ENCODE peak calls at places on chromosomes 11 and 22, in nine cellular contexts. G is endothelial cell of umbilical vein, W is spleen, Z is NB4, M is Peyer's patch, U is transverse colon, J is HCT116, P is GM12891, Y is upper lobe of left lung. O is an unnamed sample.

GRCh38 chr11:95365346-95365745 is 134.3 kb upstream of the SESN3 start:
- DNase-seq in G (no peak), W (no peak), Z (peak; percentile 94), M (no peak), U (no peak), J (no peak), P (no peak), Y (no peak), O (no peak)

GRCh38 chr11:6402561-6402981 is 12.3 kb downstream of the SMPD1 start:
- DNase-seq in G (no peak), W (no peak), Z (peak; percentile 86), M (no peak), U (peak; percentile 57), J (no peak), P (peak; percentile 76), Y (peak; percentile 25), O (no peak)

GRCh38 chr22:20927940-20928572 is 10.8 kb downstream of the CRKL start:
- DNase-seq in G (no peak), W (no peak), Z (no peak), M (no peak), U (no peak), J (no peak), P (no peak), Y (no peak), O (no peak)

GRCh38 chr11:9263840-9264380 is 1.2 kb downstream of the DENND5A start:
- DNase-seq in G (no peak), W (no peak), Z (peak; percentile 80), M (no peak), U (no peak), J (no peak), P (peak; percentile 66), Y (no peak), O (no peak)

GRCh38 chr11:118152552-118153471 is at the start of gene SCN4B:
- DNase-seq in G (peak; percentile 43), W (no peak), Z (peak; percentile 55), M (peak; percentile 68), U (peak; percentile 53), J (no peak), P (peak; percentile 43), Y (peak; percentile 54), O (peak; percentile 69)

GRCh38 chr22:25388866-25389540 is 169.6 kb downstream of the CRYBB2 start:
- DNase-seq in G (no peak), W (peak; percentile 79), Z (peak; percentile 81), M (no peak), U (no peak), J (no peak), P (no peak), Y (no peak), O (no peak)

GRCh38 chr22:30968015-30968923 is at the start of gene MORC2:
- DNase-seq in G (no peak), W (no peak), Z (no peak), M (no peak), U (peak; percentile 75), J (no peak), P (peak; percentile 5), Y (peak; percentile 70), O (peak; percentile 76)

GRCh38 chr11:119374632-119375394 is 6.7 kb downstream of the USP2 start:
- DNase-seq in G (no peak), W (no peak), Z (no peak), M (no peak), U (no peak), J (no peak), P (no peak), Y (peak; percentile 9), O (no peak)

GRCh38 chr11:95682552-95682951 is 107.0 kb downstream of the FAM76B start:
- DNase-seq in G (peak; percentile 92), W (no peak), Z (no peak), M (no peak), U (no peak), J (no peak), P (no peak), Y (no peak), O (no peak)

GRCh38 chr11:74380746-74381439 is 17.3 kb downstream of the PGM2L1 start:
- DNase-seq in G (no peak), W (no peak), Z (peak; percentile 12), M (no peak), U (peak; percentile 67), J (no peak), P (no peak), Y (peak; percentile 31), O (peak; percentile 61)

GRCh38 chr11:92424281-92424680 is 199.7 kb downstream of the FAT3 start:
- DNase-seq in G (no peak), W (no peak), Z (no peak), M (no peak), U (no peak), J (no peak), P (no peak), Y (no peak), O (no peak)

GRCh38 chr11:70415176-70415575 is 16.8 kb downstream of the CTTN start:
- DNase-seq in G (no peak), W (no peak), Z (no peak), M (no peak), U (no peak), J (no peak), P (no peak), Y (no peak), O (no peak)

GRCh38 chr22:47155912-47156311 is 393.5 kb downstream of the TBC1D22A start:
- DNase-seq in G (no peak), W (no peak), Z (no peak), M (no peak), U (no peak), J (no peak), P (no peak), Y (no peak), O (no peak)
- TF ChIP-seq POLR2A in G (no peak), W (no peak), Z (no peak), M (no peak), U (no peak), J (no peak), P (no peak), Y (no peak), O (no peak)

DNA sequence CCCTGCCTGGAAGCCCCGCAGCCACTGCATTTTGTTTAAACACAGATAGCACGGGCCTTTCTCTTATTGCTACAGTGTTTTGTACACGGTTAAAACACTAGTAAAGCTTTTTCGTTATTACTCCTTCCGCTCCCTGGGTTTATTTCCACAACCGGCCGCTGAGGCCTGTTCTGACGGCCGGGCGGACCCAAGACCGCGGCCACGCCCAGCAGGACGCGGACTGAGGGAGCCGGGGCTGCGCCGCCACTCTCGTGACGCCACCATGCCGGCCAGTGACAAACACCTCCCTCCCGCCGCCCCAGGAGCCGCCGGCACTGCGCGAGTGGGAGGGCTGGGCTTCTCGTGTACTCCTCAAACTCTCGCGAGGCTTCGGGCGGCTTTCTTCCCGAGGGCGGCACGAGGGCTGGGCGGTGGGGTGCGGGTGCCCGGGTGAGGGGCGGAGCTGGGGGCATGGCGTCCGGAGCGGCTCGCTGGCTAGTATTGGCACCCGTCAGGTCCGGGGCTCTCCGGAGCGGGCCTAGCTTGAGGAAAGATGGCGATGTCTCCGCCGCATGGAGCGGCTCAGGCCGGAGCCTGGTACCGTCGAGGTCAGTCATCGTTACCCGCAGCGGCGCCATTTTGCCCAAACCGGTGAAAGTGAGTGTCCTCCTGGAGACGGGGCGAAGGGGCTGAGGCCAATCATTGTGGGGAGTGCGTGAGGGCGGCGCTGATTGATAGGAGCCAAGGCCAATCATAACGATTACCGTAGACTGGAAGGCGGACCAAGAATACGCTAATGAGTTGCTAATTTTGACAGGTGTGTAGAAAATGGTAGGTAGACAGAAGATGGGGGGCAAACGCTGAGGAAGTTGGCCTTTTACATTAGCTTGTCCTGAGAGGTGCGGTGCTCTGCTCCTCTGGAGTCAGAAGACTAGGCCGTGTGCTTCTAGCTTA is at the start of gene SMDT1:
- DNase-seq in G (peak; percentile 98), W (peak; percentile 100), Z (peak; percentile 98), M (peak; percentile 100), U (peak; percentile 100), J (peak; percentile 97), P (peak; percentile 98), Y (peak; percentile 99), O (peak; percentile 99)
- TF ChIP-seq POLR2A in G (peak; percentile 82), W (peak; percentile 61), Z (peak; percentile 59), M (peak; percentile 90), U (peak; percentile 93), J (peak; percentile 67), P (peak; percentile 89), Y (peak; percentile 63), O (peak; percentile 90)

GRCh38 chr11:34443136-34443535 is 4.4 kb downstream of the CAT start:
- DNase-seq in G (no peak), W (no peak), Z (no peak), M (no peak), U (no peak), J (no peak), P (no peak), Y (no peak), O (no peak)

GRCh38 chr11:34439521-34440258 is 956 bp downstream of the CAT start:
- DNase-seq in G (no peak), W (no peak), Z (no peak), M (peak; percentile 52), U (peak; percentile 11), J (no peak), P (no peak), Y (no peak), O (peak; percentile 13)

GRCh38 chr11:34437224-34437879 is 1.4 kb upstream of the CAT start:
- DNase-seq in G (no peak), W (no peak), Z (no peak), M (no peak), U (no peak), J (no peak), P (no peak), Y (no peak), O (no peak)

GRCh38 chr11:34441814-34442213 is 3.1 kb downstream of the CAT start:
- DNase-seq in G (no peak), W (no peak), Z (no peak), M (no peak), U (no peak), J (no peak), P (no peak), Y (no peak), O (no peak)

GRCh38 chr11:34438529-34439507 is at the start of gene CAT:
- DNase-seq in G (peak; percentile 99), W (peak; percentile 98), Z (peak; percentile 99), M (peak; percentile 99), U (peak; percentile 99), J (peak; percentile 94), P (peak; percentile 91), Y (peak; percentile 98), O (peak; percentile 98)
- TF ChIP-seq POLR2A in G (peak; percentile 67), W (no peak), Z (peak; percentile 80), M (peak; percentile 73), U (peak; percentile 89), J (peak; percentile 69), P (peak; percentile 41), Y (peak; percentile 93), O (peak; percentile 94)

GRCh38 chr22:19319281-19319680 is 27.8 kb upstream of the CLTCL1 start:
- DNase-seq in G (no peak), W (no peak), Z (no peak), M (no peak), U (no peak), J (no peak), P (no peak), Y (no peak), O (no peak)

GRCh38 chr22:19321757-19322156 is 30.2 kb upstream of the CLTCL1 start:
- DNase-seq in G (no peak), W (no peak), Z (peak; percentile 29), M (no peak), U (no peak), J (no peak), P (no peak), Y (no peak), O (no peak)

DNA sequence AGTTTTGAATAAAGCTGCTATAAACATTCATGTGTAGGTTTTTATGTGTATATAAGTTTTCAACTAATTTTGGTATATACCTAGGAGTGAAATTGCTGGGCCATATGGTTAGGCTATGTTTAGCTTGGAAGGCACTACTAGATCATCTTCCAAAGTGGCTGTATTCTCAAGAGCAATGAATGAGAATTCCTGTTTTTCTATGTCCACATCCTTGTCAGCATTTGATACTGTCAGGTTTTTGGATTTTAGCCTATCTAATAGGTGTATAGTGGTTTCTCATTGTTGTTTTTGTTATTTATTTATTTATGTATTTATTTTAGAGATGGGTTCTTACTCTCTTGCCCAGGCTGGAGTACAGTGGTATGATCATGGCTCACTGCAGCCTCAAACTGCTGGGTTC is 26.3 kb upstream of the CLTCL1 start:
- DNase-seq in G (no peak), W (no peak), Z (no peak), M (no peak), U (no peak), J (no peak), P (no peak), Y (no peak), O (no peak)
- TF ChIP-seq POLR2A in G (no peak), W (no peak), Z (no peak), M (no peak), U (no peak), J (no peak), P (no peak), Y (no peak), O (no peak)